ENCODE peak calls at places on chromosomes 6 and 20, in seven cellular contexts. C is HepG2, I is GM12878, L is ovary, Z is tibial nerve, W is A549, T is stomach. K is an unnamed sample. For H3K4me1, the result is how much of the 10 kb centered on the place peaks cover.

GRCh38 chr6:146598785-146599405 is at the start of gene ADGB:
- DNase-seq in C (peak), I (no peak), L (peak), Z (no peak), W (peak), T (peak), K (no peak)

GRCh38 chr6:116221067-116221466 is 32.8 kb downstream of the TSPYL4 start:
- DNase-seq in C (no peak), I (no peak), L (no peak), Z (no peak), W (no peak), T (no peak), K (no peak)

GRCh38 chr6:26497610-26498009 is 2.5 kb upstream of the BTN1A1 start:
- DNase-seq in C (no peak), I (no peak), L (no peak), Z (no peak), W (no peak), T (no peak), K (no peak)

GRCh38 chr6:44247338-44248302 is 719 bp downstream of the HSP90AB1 start:
- DNase-seq in C (peak), I (no peak), L (peak), Z (peak), W (peak), T (peak), K (no peak)

GRCh38 chr6:166395351-166395750 is 12.6 kb upstream of the MPC1 start:
- DNase-seq in C (no peak), I (no peak), L (no peak), Z (no peak), W (no peak), T (peak), K (no peak)

GRCh38 chr6:6918216-6918983 is 189.4 kb upstream of the RREB1 start:
- DNase-seq in C (no peak), I (peak), L (no peak), Z (no peak), W (peak), T (no peak), K (no peak)

GRCh38 chr6:162684033-162684432 is 43.5 kb downstream of the PRKN start:
- DNase-seq in C (no peak), I (no peak), L (no peak), Z (no peak), W (no peak), T (no peak), K (no peak)

GRCh38 chr6:473759-474453 is 82.4 kb downstream of the IRF4 start:
- DNase-seq in C (no peak), I (no peak), L (no peak), Z (no peak), W (no peak), T (no peak), K (no peak)

GRCh38 chr20:63829943-63830820 is 882 bp downstream of the ZBTB46 start:
- DNase-seq in C (no peak), I (no peak), L (peak), Z (no peak), W (no peak), T (no peak), K (no peak)

GRCh38 chr6:83867527-83868161 is 8.2 kb downstream of the CYB5R4 start:
- DNase-seq in C (no peak), I (no peak), L (peak), Z (no peak), W (peak), T (peak), K (no peak)

GRCh38 chr6:168041928-168042327 is 37.1 kb downstream of the FRMD1 start:
- DNase-seq in C (no peak), I (no peak), L (no peak), Z (no peak), W (no peak), T (no peak), K (no peak)

GRCh38 chr6:152904678-152905077 is 78.2 kb downstream of the FBXO5 start:
- DNase-seq in C (no peak), I (no peak), L (no peak), Z (no peak), W (no peak), T (no peak), K (no peak)

GRCh38 chr6:106512048-106512957 is 117.0 kb downstream of the RTN4IP1 start:
- DNase-seq in C (peak), I (no peak), L (peak), Z (peak), W (peak), T (peak), K (peak)

GRCh38 chr6:106513813-106514212 is 115.5 kb downstream of the RTN4IP1 start:
- DNase-seq in C (no peak), I (no peak), L (no peak), Z (no peak), W (no peak), T (no peak), K (no peak)

GRCh38 chr6:106516629-106517028 is 112.7 kb downstream of the RTN4IP1 start:
- DNase-seq in C (no peak), I (no peak), L (no peak), Z (no peak), W (no peak), T (no peak), K (no peak)

GRCh38 chr6:106512958-106513480 is 116.3 kb downstream of the RTN4IP1 start:
- DNase-seq in C (no peak), I (no peak), L (no peak), Z (no peak), W (no peak), T (no peak), K (no peak)

GRCh38 chr6:106514281-106514885 is 114.9 kb downstream of the RTN4IP1 start:
- DNase-seq in C (no peak), I (no peak), L (no peak), Z (no peak), W (no peak), T (no peak), K (no peak)
- TF ChIP-seq POLR2A in C (no peak), I (no peak), L (no peak), Z (no peak), W (no peak), T (no peak), K (no peak)

DNA sequence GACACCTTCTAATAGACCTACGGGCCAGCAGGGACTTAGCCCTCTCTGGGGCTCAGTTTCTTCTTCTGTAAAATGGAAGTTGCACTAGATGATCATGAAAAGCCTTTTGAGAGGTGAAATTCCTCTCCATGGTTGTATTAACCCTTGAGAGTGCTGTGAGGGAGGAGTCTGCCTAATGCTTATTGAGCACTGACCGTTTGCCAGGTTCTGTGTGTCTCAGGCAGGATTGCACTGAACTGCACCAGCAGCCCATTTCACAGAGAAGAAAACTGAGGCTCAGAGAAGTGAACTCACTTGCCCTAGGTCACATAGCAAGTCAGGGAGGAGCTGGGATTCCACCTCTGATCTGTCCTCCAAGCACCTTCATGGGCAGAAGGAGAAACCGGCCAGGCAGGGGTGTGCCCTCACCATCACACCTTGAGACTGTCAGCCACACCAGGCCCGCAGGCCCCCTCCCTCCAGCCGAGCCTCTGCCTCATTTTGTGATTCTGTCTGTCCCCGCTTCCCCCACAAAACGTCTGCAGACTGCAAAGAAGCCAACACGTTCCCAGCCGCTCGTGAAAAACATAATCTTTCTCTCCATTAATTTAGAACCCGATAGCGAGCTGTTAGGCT is 46.2 kb downstream of the KIAA1755 start:
- DNase-seq in C (no peak), I (no peak), L (no peak), Z (no peak), W (no peak), T (no peak), K (no peak)
- H3K4me1 ChIP-seq in C (under half), I (under half), L (under half), Z (under half), W (under half), T (under half), K (under half)

DNA sequence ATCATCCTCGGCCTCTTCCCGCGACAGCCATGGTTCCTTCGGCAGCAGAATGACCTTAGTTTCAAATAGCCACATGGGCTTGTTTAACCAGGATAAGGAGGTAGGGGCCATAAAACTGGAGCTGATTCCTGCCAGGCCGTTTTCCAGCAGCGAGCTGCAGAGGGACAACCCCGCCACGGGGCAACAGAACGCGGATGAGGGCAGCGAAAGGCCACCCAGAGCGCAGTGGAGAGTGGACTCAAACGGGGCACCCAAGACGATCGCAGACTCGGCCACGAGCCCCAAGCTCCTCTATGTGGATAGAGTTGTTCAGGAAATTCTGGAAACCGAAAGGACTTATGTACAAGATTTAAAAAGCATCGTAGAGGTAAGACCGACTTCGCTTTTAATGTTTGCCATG is 131.8 kb upstream of the MTHFD1L start:
- DNase-seq in C (no peak), I (no peak), L (no peak), Z (no peak), W (no peak), T (no peak), K (no peak)
- TF ChIP-seq EP300 in C (no peak), I (peak), L (no peak), Z (no peak), W (no peak), T (no peak), K (no peak)

GRCh38 chr20:53220482-53221307 is 248.5 kb downstream of the TSHZ2 start:
- DNase-seq in C (no peak), I (no peak), L (no peak), Z (no peak), W (no peak), T (no peak), K (no peak)

GRCh38 chr20:53214392-53214791 is 242.2 kb downstream of the TSHZ2 start:
- DNase-seq in C (no peak), I (no peak), L (no peak), Z (no peak), W (no peak), T (no peak), K (no peak)

GRCh38 chr20:53216856-53217576 is 244.9 kb downstream of the TSHZ2 start:
- DNase-seq in C (peak), I (no peak), L (peak), Z (peak), W (peak), T (peak), K (peak)

GRCh38 chr20:53215166-53215565 is 243.0 kb downstream of the TSHZ2 start:
- DNase-seq in C (no peak), I (no peak), L (no peak), Z (no peak), W (no peak), T (no peak), K (no peak)

DNA sequence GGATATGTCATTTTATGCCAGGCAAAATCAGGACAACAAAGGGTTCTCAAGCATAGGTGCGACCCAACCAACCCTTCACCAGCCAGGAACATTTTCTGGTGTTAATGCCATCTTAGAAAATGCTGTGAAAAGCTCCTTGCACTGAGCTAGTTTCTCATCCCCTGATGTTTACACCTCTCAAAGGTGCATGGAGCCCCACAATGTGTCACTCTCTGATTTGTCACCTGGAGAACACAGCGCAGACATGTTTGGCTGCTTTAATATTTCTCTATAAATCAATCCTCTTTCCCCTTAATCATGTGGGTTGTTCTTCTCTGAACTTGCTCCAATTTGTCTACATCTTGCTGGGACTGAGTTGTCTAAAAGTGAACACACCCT is 244.3 kb downstream of the TSHZ2 start:
- DNase-seq in C (no peak), I (no peak), L (no peak), Z (no peak), W (no peak), T (no peak), K (no peak)
- TF ChIP-seq POLR2A in C (no peak), I (no peak), L (no peak), Z (no peak), W (no peak), T (no peak), K (no peak)